ENCODE peak calls at places on chromosomes 5 and 9, in four cellular contexts. One of them, this sample, is unnamed.

GRCh38 chr5:110258460-110258859 is 468.0 kb downstream of the TMEM232 start:
- DNase-seq in body of pancreas: no peak
- DNase-seq in AG20443: peak
- DNase-seq in stromal cell of bone marrow: peak
- DNase-seq in this sample: no peak

GRCh38 chr5:57900356-57900944 is 417.8 kb upstream of the ACTBL2 start:
- DNase-seq in body of pancreas: no peak
- DNase-seq in AG20443: no peak
- DNase-seq in stromal cell of bone marrow: no peak
- DNase-seq in this sample: no peak

GRCh38 chr9:136107155-136107952 is 11.3 kb downstream of the TMEM250 start:
- DNase-seq in body of pancreas: no peak
- DNase-seq in AG20443: no peak
- DNase-seq in stromal cell of bone marrow: no peak
- DNase-seq in this sample: no peak

GRCh38 chr9:3863114-3863528 is 337.3 kb upstream of the RFX3 start:
- DNase-seq in body of pancreas: no peak
- DNase-seq in AG20443: peak
- DNase-seq in stromal cell of bone marrow: peak
- DNase-seq in this sample: peak

GRCh38 chr5:31581498-31582099 is 49.5 kb downstream of the C5orf22 start:
- DNase-seq in body of pancreas: no peak
- DNase-seq in AG20443: peak
- DNase-seq in stromal cell of bone marrow: peak
- DNase-seq in this sample: no peak

GRCh38 chr5:142016576-142016975 is 3.7 kb upstream of the GNPDA1 start:
- DNase-seq in body of pancreas: no peak
- DNase-seq in AG20443: no peak
- DNase-seq in stromal cell of bone marrow: no peak
- DNase-seq in this sample: no peak

GRCh38 chr5:65796269-65796668 is 74.3 kb downstream of the NLN start:
- DNase-seq in body of pancreas: no peak
- DNase-seq in AG20443: no peak
- DNase-seq in stromal cell of bone marrow: no peak
- DNase-seq in this sample: no peak

GRCh38 chr5:73640861-73641320 is 14.9 kb downstream of the ARHGEF28 start:
- DNase-seq in body of pancreas: no peak
- DNase-seq in AG20443: no peak
- DNase-seq in stromal cell of bone marrow: no peak
- DNase-seq in this sample: no peak

GRCh38 chr9:16213781-16214515 is 656.5 kb downstream of the BNC2 start:
- DNase-seq in body of pancreas: peak
- DNase-seq in AG20443: peak
- DNase-seq in stromal cell of bone marrow: peak
- DNase-seq in this sample: peak

GRCh38 chr9:573551-574410 is 267.7 kb upstream of the DMRT1 start:
- DNase-seq in body of pancreas: no peak
- DNase-seq in AG20443: no peak
- DNase-seq in stromal cell of bone marrow: no peak
- DNase-seq in this sample: no peak

GRCh38 chr9:100303812-100304211 is 48.9 kb downstream of the TEX10 start:
- DNase-seq in body of pancreas: no peak
- DNase-seq in AG20443: no peak
- DNase-seq in stromal cell of bone marrow: no peak
- DNase-seq in this sample: no peak

GRCh38 chr5:150654181-150654580 is 6.9 kb upstream of the MYOZ3 start:
- DNase-seq in body of pancreas: no peak
- DNase-seq in AG20443: no peak
- DNase-seq in stromal cell of bone marrow: no peak
- DNase-seq in this sample: no peak